ENCODE peak calls at places on chromosome 3, in ten cellular contexts. T, Y, E, W, R, G, O, F, X and U are unnamed samples.

GRCh38 chr3:4524423-4524769 is 31.2 kb downstream of the ITPR1 start:
- DNase-seq in T (no peak), Y (peak), E (no peak), W (no peak), R (no peak), G (no peak), O (peak), F (peak), X (no peak), U (no peak)

GRCh38 chr3:115790759-115791158 is 167.4 kb downstream of the GAP43 start:
- DNase-seq in T (no peak), Y (peak), E (no peak), W (no peak), R (peak), G (no peak), O (peak), F (no peak), X (no peak), U (no peak)

GRCh38 chr3:191901746-191902145 is 440.8 kb downstream of the PYDC2 start:
- DNase-seq in T (no peak), Y (no peak), E (no peak), W (no peak), R (no peak), G (no peak), O (peak), F (no peak), X (no peak), U (no peak)

GRCh38 chr3:170741756-170742530 is 128.1 kb downstream of the RPL22L1 start:
- DNase-seq in T (no peak), Y (no peak), E (no peak), W (no peak), R (peak), G (no peak), O (peak), F (no peak), X (no peak), U (no peak)

GRCh38 chr3:88113311-88114162 is 36.2 kb upstream of the C3orf38 start:
- DNase-seq in T (no peak), Y (peak), E (peak), W (no peak), R (peak), G (peak), O (peak), F (no peak), X (no peak), U (no peak)

GRCh38 chr3:123687286-123687685 is 102.4 kb upstream of the HACD2 start:
- DNase-seq in T (no peak), Y (peak), E (no peak), W (no peak), R (no peak), G (no peak), O (no peak), F (no peak), X (no peak), U (no peak)

GRCh38 chr3:194485471-194485875 is 1.3 kb downstream of the ATP13A3 start:
- DNase-seq in T (no peak), Y (peak), E (no peak), W (no peak), R (no peak), G (no peak), O (peak), F (no peak), X (no peak), U (no peak)

GRCh38 chr3:191529992-191530391 is 69.0 kb downstream of the PYDC2 start:
- DNase-seq in T (no peak), Y (no peak), E (no peak), W (no peak), R (no peak), G (no peak), O (no peak), F (no peak), X (no peak), U (no peak)

GRCh38 chr3:85397434-85397833 is 438.6 kb downstream of the CADM2 start:
- DNase-seq in T (no peak), Y (no peak), E (no peak), W (no peak), R (no peak), G (no peak), O (no peak), F (no peak), X (no peak), U (no peak)

GRCh38 chr3:9986230-9986725 is 363 bp downstream of the EMC3 start:
- DNase-seq in T (no peak), Y (no peak), E (no peak), W (no peak), R (no peak), G (no peak), O (peak), F (no peak), X (no peak), U (no peak)

GRCh38 chr3:51942603-51943450 is 664 bp downstream of the PARP3 start:
- DNase-seq in T (peak), Y (peak), E (peak), W (no peak), R (no peak), G (peak), O (peak), F (no peak), X (peak), U (peak)

GRCh38 chr3:11574981-11575669 is 68.6 kb downstream of the VGLL4 start:
- DNase-seq in T (no peak), Y (no peak), E (no peak), W (no peak), R (no peak), G (no peak), O (no peak), F (no peak), X (peak), U (no peak)

GRCh38 chr3:177440456-177441105 is 243.3 kb upstream of the TBL1XR1 start:
- DNase-seq in T (no peak), Y (no peak), E (no peak), W (no peak), R (no peak), G (no peak), O (peak), F (no peak), X (no peak), U (no peak)

GRCh38 chr3:50567386-50568182 is at the start of gene C3orf18:
- DNase-seq in T (peak), Y (peak), E (peak), W (peak), R (peak), G (peak), O (no peak), F (peak), X (peak), U (peak)

GRCh38 chr3:10988991-10989484 is 3.5 kb upstream of the SLC6A1 start:
- DNase-seq in T (no peak), Y (no peak), E (no peak), W (no peak), R (no peak), G (no peak), O (no peak), F (no peak), X (no peak), U (no peak)

GRCh38 chr3:29850641-29851040 is 569.8 kb downstream of the RBMS3 start:
- DNase-seq in T (no peak), Y (no peak), E (no peak), W (no peak), R (no peak), G (no peak), O (no peak), F (no peak), X (no peak), U (no peak)
- TF ChIP-seq CTCF in T (no peak), Y (no peak), E (no peak), W (no peak), R (no peak), G (no peak), O (no peak), F (no peak), X (no peak), U (no peak)

DNA sequence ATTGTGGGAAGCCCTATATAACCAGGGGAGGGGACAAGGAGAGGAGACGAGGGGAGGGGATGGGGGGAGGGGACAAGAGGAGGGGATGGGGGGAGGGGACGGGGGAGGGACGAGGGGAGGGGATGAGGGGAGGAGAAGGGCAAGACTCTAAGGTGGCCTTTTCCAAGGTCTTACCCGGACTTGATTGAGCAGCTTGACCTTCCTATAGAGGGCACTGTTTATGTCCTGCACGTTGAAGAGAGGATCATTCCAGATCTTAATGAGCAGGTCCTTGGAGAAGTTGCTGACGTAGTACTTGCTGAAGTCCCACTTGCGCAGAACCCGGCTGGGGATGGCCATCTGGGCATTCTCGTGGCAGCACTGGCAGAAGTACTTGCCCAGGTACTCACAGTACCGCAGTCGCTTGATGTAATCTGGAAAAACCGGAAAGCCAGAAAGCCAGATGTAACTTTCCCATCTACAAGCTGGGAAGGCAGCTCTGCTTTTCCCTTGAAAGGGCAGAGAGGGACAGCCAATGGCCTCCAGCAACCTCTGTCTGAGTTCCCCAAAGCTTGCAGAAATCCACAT is 55.7 kb downstream of the RUBCN start:
- DNase-seq in T (no peak), Y (no peak), E (no peak), W (no peak), R (no peak), G (no peak), O (no peak), F (no peak), X (no peak), U (no peak)
- TF ChIP-seq CTCF in T (no peak), Y (no peak), E (no peak), W (no peak), R (no peak), G (no peak), O (no peak), F (no peak), X (no peak), U (peak)

GRCh38 chr3:187728930-187729583 is 16.2 kb downstream of the BCL6 start:
- DNase-seq in T (no peak), Y (no peak), E (no peak), W (no peak), R (no peak), G (no peak), O (no peak), F (no peak), X (peak), U (no peak)
- TF ChIP-seq CTCF in T (no peak), Y (no peak), E (no peak), W (no peak), R (no peak), G (no peak), O (no peak), F (no peak), X (no peak), U (no peak)

GRCh38 chr3:151217208-151217607 is 14.2 kb upstream of the GPR171 start:
- DNase-seq in T (no peak), Y (no peak), E (no peak), W (no peak), R (no peak), G (no peak), O (no peak), F (no peak), X (no peak), U (no peak)

GRCh38 chr3:151213151-151213550 is 10.1 kb upstream of the GPR171 start:
- DNase-seq in T (no peak), Y (no peak), E (no peak), W (no peak), R (no peak), G (no peak), O (no peak), F (no peak), X (no peak), U (no peak)

GRCh38 chr3:151213881-151214280 is 10.9 kb upstream of the GPR171 start:
- DNase-seq in T (no peak), Y (peak), E (no peak), W (no peak), R (no peak), G (no peak), O (no peak), F (no peak), X (no peak), U (no peak)

GRCh38 chr3:151216641-151217040 is 13.6 kb upstream of the GPR171 start:
- DNase-seq in T (no peak), Y (peak), E (no peak), W (no peak), R (no peak), G (no peak), O (no peak), F (no peak), X (no peak), U (no peak)

GRCh38 chr3:151214459-151214858 is 11.4 kb upstream of the GPR171 start:
- DNase-seq in T (no peak), Y (no peak), E (no peak), W (no peak), R (no peak), G (no peak), O (no peak), F (no peak), X (no peak), U (no peak)
- TF ChIP-seq CTCF in T (no peak), Y (no peak), E (no peak), W (no peak), R (no peak), G (no peak), O (no peak), F (no peak), X (no peak), U (no peak)